ENCODE peak calls at places on chromosomes 12 and 14, in nine cellular contexts. D is AG04450; W is omental fat pad; F is NCI-H460; H is activated CD4-positive, CD25-positive, alpha-beta regulatory T cell; M is stimulated activated naive B cell treated with anti-CD40 and anti-IgM and Interleukin-4, amounts not matched to agents 10 μg/mL and 1 μg/mL and 100 μg/mL, for 72 hours; X is NCI-H1694 treated with DMSO at 0.1 percent for 48 hours; R is stimulated activated CD4-positive, alpha-beta T cell treated with anti-CD3 and anti-CD28 coated beads, Interleukin-15, amount 100 ng/mL, for 1 hour; N is substantia nigra. P is an unnamed sample.

GRCh38 chr12:57332646-57333312 is 81.8 kb upstream of the STAC3 start:
- DNase-seq in N (no peak), H (no peak), R (no peak), F (no peak), D (no peak), M (no peak), X (no peak), W (no peak), P (no peak)

GRCh38 chr14:76121089-76121748 is 30.5 kb upstream of the GPATCH2L start:
- DNase-seq in D (no peak), H (no peak), F (no peak), N (no peak), R (no peak), W (no peak), M (no peak), X (no peak), P (no peak)

GRCh38 chr12:88150063-88150462 is 8.0 kb downstream of the TMTC3 start:
- DNase-seq in R (no peak), H (no peak), W (no peak), X (no peak), F (no peak), N (no peak), D (no peak), M (no peak), P (no peak)

GRCh38 chr12:66132408-66132807 is 1.9 kb upstream of the LLPH start:
- DNase-seq in N (no peak), W (no peak), D (peak; percentile 63), F (no peak), R (no peak), X (no peak), H (no peak), M (no peak), P (no peak)

GRCh38 chr12:76866726-76867125 is 12.1 kb downstream of the CSRP2 start:
- DNase-seq in F (no peak), M (no peak), D (no peak), W (no peak), N (no peak), X (peak; percentile 53), R (no peak), H (no peak), P (no peak)

GRCh38 chr12:19165446-19165845 is 35.9 kb downstream of the PLEKHA5 start:
- DNase-seq in R (no peak), W (no peak), F (no peak), N (no peak), H (no peak), M (no peak), D (no peak), X (no peak), P (no peak)

GRCh38 chr14:42163136-42163535 is 556.5 kb downstream of the LRFN5 start:
- DNase-seq in W (no peak), D (no peak), H (no peak), M (no peak), N (no peak), R (no peak), X (no peak), F (no peak), P (no peak)

GRCh38 chr12:67803450-67804034 is 155.0 kb downstream of the DYRK2 start:
- DNase-seq in X (no peak), M (no peak), R (no peak), D (no peak), N (no peak), W (no peak), F (no peak), H (no peak), P (no peak)

GRCh38 chr14:25006031-25006430 is 43.9 kb downstream of the STXBP6 start:
- DNase-seq in F (no peak), M (no peak), D (no peak), H (no peak), W (no peak), X (no peak), N (no peak), R (no peak), P (no peak)

GRCh38 chr14:95611293-95611880 is 74.8 kb upstream of the TCL1B start:
- DNase-seq in F (no peak), M (peak; percentile 3), N (no peak), D (no peak), H (no peak), X (no peak), R (no peak), W (no peak), P (no peak)

GRCh38 chr12:76518699-76519098 is 40.9 kb downstream of the OSBPL8 start:
- DNase-seq in M (no peak), W (no peak), R (no peak), D (no peak), F (no peak), H (no peak), X (no peak), N (no peak), P (no peak)

GRCh38 chr12:104684884-104685283 is 228.1 kb downstream of the CHST11 start:
- DNase-seq in M (no peak), N (no peak), D (no peak), X (peak; percentile 21), F (no peak), W (no peak), R (no peak), H (no peak), P (no peak)

GRCh38 chr14:57884175-57884574 is 18.3 kb upstream of the SLC35F4 start:
- DNase-seq in F (no peak), N (no peak), H (no peak), X (peak; percentile 6), W (no peak), D (no peak), M (no peak), R (no peak), P (no peak)

GRCh38 chr12:98296462-98297079 is 218.8 kb upstream of the TMPO start:
- DNase-seq in H (no peak), R (no peak), N (no peak), M (no peak), F (no peak), D (no peak), X (no peak), W (no peak), P (no peak)

GRCh38 chr14:75126121-75126544 is 715 bp downstream of the NEK9 start:
- DNase-seq in M (no peak), H (no peak), R (no peak), D (no peak), X (no peak), N (no peak), F (no peak), W (no peak), P (no peak)

GRCh38 chr12:104682790-104683279 is 226.1 kb downstream of the CHST11 start:
- DNase-seq in D (no peak), N (no peak), H (peak; percentile 23), M (peak; percentile 59), W (no peak), F (no peak), X (no peak), R (peak; percentile 17), P (no peak)

GRCh38 chr12:12784911-12785814 is at the start of gene APOLD1:
- DNase-seq in F (no peak), X (no peak), W (no peak), D (no peak), M (no peak), R (no peak), H (no peak), N (no peak), P (no peak)

GRCh38 chr14:41568979-41569378 is 37.7 kb upstream of the LRFN5 start:
- DNase-seq in M (no peak), H (no peak), W (no peak), R (no peak), X (no peak), N (no peak), F (no peak), D (no peak), P (no peak)

GRCh38 chr14:35050652-35051051 is 4.6 kb downstream of the FAM177A1 start:
- DNase-seq in F (peak; percentile 44), N (no peak), R (no peak), W (no peak), H (no peak), M (no peak), X (no peak), D (no peak), P (no peak)

GRCh38 chr12:6697584-6698351 is 2.8 kb downstream of the PIANP start:
- DNase-seq in D (peak; percentile 13), M (no peak), H (no peak), X (no peak), W (no peak), N (no peak), R (no peak), F (peak; percentile 52), P (no peak)

GRCh38 chr12:52971701-52972329 is 22.9 kb downstream of the KRT18 start:
- DNase-seq in F (peak; percentile 43), R (no peak), X (no peak), N (no peak), W (no peak), D (no peak), M (no peak), H (no peak), P (no peak)

GRCh38 chr12:116054280-116054679 is 223.2 kb downstream of the MED13L start:
- DNase-seq in D (no peak), W (no peak), F (no peak), H (no peak), R (no peak), M (no peak), X (no peak), N (no peak), P (no peak)

GRCh38 chr12:39372929-39373328 is 70.0 kb downstream of the KIF21A start:
- DNase-seq in N (no peak), X (no peak), F (no peak), D (no peak), W (no peak), M (no peak), R (no peak), H (no peak), P (no peak)

GRCh38 chr14:71536927-71537772 is 395.1 kb upstream of the RGS6 start:
- DNase-seq in H (no peak), R (no peak), X (no peak), M (no peak), W (no peak), D (no peak), F (no peak), N (no peak), P (no peak)

GRCh38 chr12:401235-402126 is at the start of gene CCDC77:
- DNase-seq in M (peak; percentile 92), N (no peak), H (no peak), D (peak; percentile 70), W (peak; percentile 74), X (no peak), R (peak; percentile 83), F (peak; percentile 94), P (peak; percentile 95)

GRCh38 chr12:112261559-112261958 is 120.7 kb downstream of the HECTD4 start:
- DNase-seq in X (no peak), H (no peak), R (no peak), D (no peak), N (no peak), M (no peak), W (no peak), F (peak; percentile 3), P (no peak)

GRCh38 chr14:105315211-105315721 is 718 bp downstream of the PACS2 start:
- DNase-seq in F (no peak), D (no peak), N (no peak), M (no peak), X (peak; percentile 32), H (peak; percentile 40), W (no peak), R (no peak), P (no peak)

GRCh38 chr12:66087365-66087943 is 43.1 kb downstream of the LLPH start:
- DNase-seq in H (no peak), D (peak; percentile 67), F (peak; percentile 68), R (no peak), W (peak; percentile 64), N (peak; percentile 33), M (peak; percentile 32), X (peak; percentile 40), P (no peak)

P was measured in dorsolateral prefrontal cortex.